ENCODE peak calls at places on chromosomes 2 and 18, in four cellular contexts. V is thyroid gland, P is DND-41, M is astrocyte. Z is an unnamed sample.

GRCh38 chr2:219441451-219442205 is 7.0 kb downstream of the SPEG start:
- DNase-seq in V (peak), P (peak), M (peak), Z (peak)

GRCh38 chr2:86519349-86519748 is 43.9 kb downstream of the CHMP3 start:
- DNase-seq in V (no peak), P (no peak), M (no peak), Z (no peak)

GRCh38 chr18:59686260-59686659 is 11.0 kb downstream of the CCBE1 start:
- DNase-seq in V (no peak), P (peak), M (no peak), Z (no peak)

GRCh38 chr2:237980751-237981150 is 13.9 kb downstream of the UBE2F start:
- DNase-seq in V (no peak), P (no peak), M (peak), Z (no peak)

GRCh38 chr2:98658816-98659486 is 50.6 kb downstream of the UNC50 start:
- DNase-seq in V (no peak), P (no peak), M (no peak), Z (no peak)

GRCh38 chr2:240139666-240140393 is 628 bp downstream of the OTOS start:
- DNase-seq in V (peak), P (no peak), M (no peak), Z (no peak)

GRCh38 chr2:29482341-29482740 is 367.1 kb downstream of the CLIP4 start:
- DNase-seq in V (no peak), P (no peak), M (no peak), Z (no peak)

GRCh38 chr18:40133253-40133652 is 1821.8 kb upstream of the PIK3C3 start:
- DNase-seq in V (no peak), P (no peak), M (no peak), Z (no peak)

GRCh38 chr2:82275599-82275998 is 1971.0 kb upstream of the LRRTM1 start:
- DNase-seq in V (no peak), P (no peak), M (no peak), Z (no peak)

GRCh38 chr2:180699657-180700361 is 280.6 kb upstream of the UBE2E3 start:
- DNase-seq in V (no peak), P (no peak), M (no peak), Z (no peak)

GRCh38 chr2:5322414-5322813 is 369.8 kb upstream of the SOX11 start:
- DNase-seq in V (no peak), P (no peak), M (no peak), Z (no peak)

GRCh38 chr2:25297738-25298137 is 44.0 kb downstream of the DNMT3A start:
- DNase-seq in V (no peak), P (no peak), M (no peak), Z (no peak)
- TF ChIP-seq CTCF in V (no peak), P (no peak), M (no peak), Z (no peak)

DNA sequence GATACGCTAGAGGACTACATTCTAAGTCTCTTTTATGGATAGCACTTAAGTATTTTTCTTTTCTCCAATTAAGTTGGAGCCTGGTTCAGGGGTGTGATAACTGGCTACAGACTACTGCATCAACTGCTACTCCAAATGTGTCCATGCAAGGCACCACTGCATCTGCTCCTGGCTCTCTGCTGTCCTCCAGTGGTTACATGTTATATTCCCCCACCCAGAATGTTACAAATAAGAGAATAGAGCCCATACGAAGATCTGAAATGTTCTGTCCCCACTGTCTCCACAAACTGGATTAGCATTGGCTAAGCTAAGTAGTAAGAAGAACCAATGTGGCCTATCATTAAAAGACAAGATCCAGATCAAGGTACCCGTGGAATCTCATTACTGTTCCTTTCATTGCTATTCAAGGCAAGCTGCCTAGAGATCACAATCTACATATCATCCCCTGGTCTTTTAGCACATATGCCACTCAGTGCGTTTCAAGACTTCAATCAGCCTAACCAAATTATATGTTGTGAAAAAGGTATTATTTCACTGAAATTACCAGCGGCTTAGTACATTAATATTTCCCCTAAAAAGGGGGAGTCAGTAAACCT is 308.3 kb upstream of the SLC8A1 start:
- DNase-seq in V (no peak), P (peak), M (peak), Z (peak)
- TF ChIP-seq CTCF in V (no peak), P (peak), M (peak), Z (peak)

DNA sequence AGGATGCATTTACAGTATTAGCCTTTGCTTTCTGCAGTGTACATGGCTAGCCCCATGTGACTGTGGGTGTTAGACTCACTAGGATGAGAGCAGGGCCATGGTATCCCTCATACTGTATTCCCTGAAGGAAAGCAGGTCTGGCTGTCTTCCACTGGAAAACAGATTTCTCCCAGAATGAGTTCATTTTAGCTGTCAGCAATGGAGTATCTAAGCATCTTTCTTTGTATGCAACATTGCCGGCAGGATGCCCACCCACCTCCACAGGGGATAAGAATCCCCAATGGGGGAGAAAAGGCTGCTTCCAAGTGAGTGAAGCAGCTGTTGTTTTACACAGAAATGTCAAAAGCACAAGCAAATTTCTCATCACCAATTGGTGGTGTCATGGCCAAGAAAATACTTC is 142.7 kb upstream of the KLHL14 start:
- DNase-seq in V (no peak), P (no peak), M (no peak), Z (no peak)
- TF ChIP-seq CTCF in V (no peak), P (no peak), M (no peak), Z (no peak)

DNA sequence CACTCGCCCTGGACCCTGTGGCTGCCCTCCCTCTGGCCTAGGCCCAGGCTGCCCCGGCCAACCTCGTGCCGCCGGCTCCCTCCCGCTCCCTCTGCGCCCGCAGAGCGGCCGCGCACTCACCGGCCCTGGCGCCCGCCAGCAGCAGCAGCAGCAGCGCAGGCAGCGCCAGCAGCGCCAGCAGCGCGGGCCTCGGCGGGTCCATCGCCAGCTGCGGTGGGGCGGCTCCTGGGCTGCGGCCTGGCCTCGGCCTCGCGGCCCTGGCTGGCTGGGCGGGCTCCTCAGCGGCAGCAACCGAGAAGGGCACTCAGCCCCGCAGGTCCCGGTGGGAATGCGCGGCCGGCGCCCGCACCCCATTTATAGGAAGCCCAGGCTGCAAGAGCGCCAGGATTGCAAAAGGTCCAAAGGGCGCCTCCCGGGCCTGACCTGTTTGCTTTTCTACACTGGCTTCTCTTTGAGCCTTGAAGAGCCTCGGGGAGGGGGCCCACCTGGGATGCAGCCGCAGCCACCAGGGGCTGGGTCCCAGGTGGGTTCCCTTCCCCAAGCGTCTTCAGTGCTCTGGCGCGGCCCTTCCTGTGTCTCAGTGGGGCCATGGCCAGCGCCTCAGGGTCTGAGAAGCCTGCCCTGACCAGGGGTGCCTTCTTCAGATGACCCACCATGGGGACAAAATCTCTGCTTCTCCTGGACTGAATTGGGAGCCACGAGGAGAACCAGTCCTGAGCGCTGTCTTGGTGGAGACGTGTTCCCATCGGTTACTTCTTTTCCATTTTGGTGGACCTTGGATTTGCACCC is at the start of gene APOB:
- DNase-seq in V (no peak), P (no peak), M (no peak), Z (no peak)
- TF ChIP-seq CTCF in V (no peak), P (no peak), M (no peak), Z (no peak)

GRCh38 chr2:47033102-47033880 is 117.7 kb upstream of the MCFD2 start:
- DNase-seq in V (no peak), P (no peak), M (no peak), Z (peak)
- TF ChIP-seq CTCF in V (no peak), P (no peak), M (no peak), Z (no peak)

DNA sequence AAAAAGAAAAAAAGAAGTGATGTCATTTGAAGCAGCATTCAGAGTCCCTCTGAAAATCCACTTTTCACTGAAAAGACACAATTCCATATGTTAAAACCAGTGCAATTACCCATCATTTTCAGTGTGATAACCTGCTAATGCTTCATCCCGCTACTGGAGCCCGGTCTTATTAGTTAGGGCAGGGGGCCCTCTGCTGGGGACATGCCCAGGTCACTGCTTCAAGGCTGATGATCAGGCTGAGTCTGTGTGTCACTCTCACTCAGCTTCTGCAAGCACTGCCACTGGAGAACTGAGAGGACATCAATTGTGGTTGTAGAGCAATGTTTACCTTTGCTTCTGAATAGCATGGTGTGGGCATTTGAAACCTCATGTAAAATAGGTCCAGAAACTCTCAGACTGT is 49.1 kb upstream of the NXPH2 start:
- DNase-seq in V (peak), P (peak), M (no peak), Z (no peak)
- TF ChIP-seq CTCF in V (no peak), P (peak), M (peak), Z (peak)

DNA sequence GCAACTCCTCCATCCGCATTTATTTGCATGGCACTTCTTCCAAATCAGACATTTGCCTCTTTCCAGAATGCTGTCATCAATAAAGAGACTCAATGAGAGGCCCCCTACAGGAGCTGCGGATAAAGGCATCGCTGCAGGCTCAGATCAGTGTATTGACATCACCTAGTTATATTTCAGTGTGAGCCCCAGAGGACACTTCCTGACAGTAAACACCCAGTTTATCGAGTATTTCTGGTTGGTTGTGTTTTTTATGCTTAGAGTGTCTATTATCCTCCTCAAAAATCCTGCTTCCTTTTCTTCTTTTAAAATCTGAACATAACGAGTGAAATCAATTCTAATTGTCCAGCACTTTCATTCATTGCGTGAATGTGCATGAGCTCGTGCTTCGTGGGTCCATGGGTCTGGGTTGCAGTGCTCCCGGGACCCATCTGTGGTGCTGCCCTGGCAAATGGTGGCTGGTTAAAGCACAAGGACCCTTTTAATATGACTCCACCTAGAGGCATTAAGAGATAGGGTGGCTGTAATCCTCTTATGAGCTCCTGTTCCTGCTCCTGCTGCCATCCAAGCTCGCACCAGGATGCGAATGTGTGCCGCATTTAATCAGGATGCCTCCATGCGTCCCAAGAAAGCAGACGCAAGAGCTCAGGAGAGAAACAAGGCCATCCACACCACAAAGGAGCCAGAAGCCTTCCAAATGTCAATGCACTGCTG is 38.9 kb downstream of the NRP2 start:
- DNase-seq in V (no peak), P (no peak), M (no peak), Z (no peak)
- TF ChIP-seq CTCF in V (no peak), P (peak), M (peak), Z (peak)

GRCh38 chr2:144511222-144511855 is 8.6 kb downstream of the ZEB2 start:
- DNase-seq in V (no peak), P (no peak), M (no peak), Z (no peak)

GRCh38 chr2:144513388-144514100 is 6.4 kb downstream of the ZEB2 start:
- DNase-seq in V (no peak), P (no peak), M (peak), Z (peak)

GRCh38 chr2:144512421-144513272 is 7.3 kb downstream of the ZEB2 start:
- DNase-seq in V (no peak), P (no peak), M (no peak), Z (no peak)

GRCh38 chr2:144510206-144510991 is 9.5 kb downstream of the ZEB2 start:
- DNase-seq in V (no peak), P (no peak), M (peak), Z (peak)

GRCh38 chr2:144511945-144512344 is 8.0 kb downstream of the ZEB2 start:
- DNase-seq in V (no peak), P (no peak), M (no peak), Z (no peak)
- TF ChIP-seq CTCF in V (no peak), P (no peak), M (peak), Z (peak)

GRCh38 chr2:133959066-133959465 is 294.8 kb upstream of the MGAT5 start:
- DNase-seq in V (no peak), P (no peak), M (no peak), Z (no peak)
- TF ChIP-seq CTCF in V (no peak), P (peak), M (no peak), Z (no peak)

GRCh38 chr2:142582317-142582716 is 295.1 kb upstream of the KYNU start:
- DNase-seq in V (no peak), P (no peak), M (no peak), Z (no peak)

GRCh38 chr2:142586693-142587432 is 290.6 kb upstream of the KYNU start:
- DNase-seq in V (no peak), P (no peak), M (no peak), Z (no peak)

GRCh38 chr2:142588269-142588668 is 289.2 kb upstream of the KYNU start:
- DNase-seq in V (no peak), P (no peak), M (no peak), Z (no peak)

GRCh38 chr2:142581491-142581890 is 296.0 kb upstream of the KYNU start:
- DNase-seq in V (no peak), P (no peak), M (no peak), Z (no peak)

DNA sequence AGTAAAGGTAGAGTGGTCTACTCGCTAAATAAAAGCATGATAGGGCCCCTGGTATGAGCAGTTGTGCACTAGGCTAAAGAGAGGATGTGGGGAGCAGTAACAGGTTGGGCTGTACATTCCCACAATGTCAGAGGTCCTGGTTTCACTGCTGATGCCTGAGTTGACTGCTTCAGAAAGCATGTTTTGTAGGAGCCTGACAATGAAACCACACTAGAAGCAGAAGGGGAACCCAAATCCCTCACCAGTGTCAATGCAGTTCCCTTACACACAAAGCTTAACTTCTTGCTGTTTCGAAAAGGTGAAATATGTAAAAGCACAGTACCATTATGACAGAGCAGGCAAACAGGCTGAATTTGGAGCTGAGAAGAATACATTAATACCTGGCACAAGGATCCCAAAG is 291.7 kb upstream of the KYNU start:
- DNase-seq in V (no peak), P (no peak), M (no peak), Z (no peak)
- TF ChIP-seq CTCF in V (no peak), P (no peak), M (no peak), Z (no peak)